ENCODE peak calls at places on chromosome 21, in five cellular contexts. U is fibroblast of lung, B is IMR-90, G is ovary, H is esophagus muscularis mucosa. L is an unnamed sample.

GRCh38 chr21:32562426-32562825 is 22.9 kb downstream of the TCP10L start:
- DNase-seq in U (peak), B (peak), G (peak), H (peak), L (no peak)

GRCh38 chr21:33816148-33816547 is 99.5 kb downstream of the ATP5PO start:
- DNase-seq in U (no peak), B (no peak), G (no peak), H (no peak), L (no peak)

GRCh38 chr21:29164330-29164942 is 34.0 kb downstream of the MAP3K7CL start:
- DNase-seq in U (peak), B (peak), G (no peak), H (no peak), L (no peak)

GRCh38 chr21:26835027-26835713 is 10.0 kb downstream of the ADAMTS1 start:
- DNase-seq in U (peak), B (peak), G (peak), H (no peak), L (no peak)

GRCh38 chr21:19684328-19684727 is 1280.7 kb upstream of the TMPRSS15 start:
- DNase-seq in U (no peak), B (no peak), G (no peak), H (no peak), L (no peak)

GRCh38 chr21:14766241-14766640 is 220.1 kb upstream of the SAMSN1 start:
- DNase-seq in U (no peak), B (no peak), G (no peak), H (no peak), L (no peak)

GRCh38 chr21:43313939-43314405 is 113.0 kb downstream of the SIK1 start:
- DNase-seq in U (no peak), B (no peak), G (no peak), H (no peak), L (no peak)

GRCh38 chr21:34992736-34993135 is 56.4 kb downstream of the RUNX1 start:
- DNase-seq in U (peak), B (peak), G (peak), H (no peak), L (no peak)

GRCh38 chr21:34695434-34695833 is 26.6 kb downstream of the CLIC6 start:
- DNase-seq in U (no peak), B (no peak), G (no peak), H (no peak), L (no peak)

GRCh38 chr21:14737922-14738321 is 191.8 kb upstream of the SAMSN1 start:
- DNase-seq in U (no peak), B (peak), G (no peak), H (no peak), L (no peak)

GRCh38 chr21:27425574-27425973 is 458.7 kb upstream of the ADAMTS5 start:
- DNase-seq in U (peak), B (peak), G (no peak), H (no peak), L (no peak)

GRCh38 chr21:27802816-27803475 is 836.1 kb upstream of the ADAMTS5 start:
- DNase-seq in U (no peak), B (peak), G (no peak), H (no peak), L (no peak)

GRCh38 chr21:43905726-43906455 is 40.9 kb downstream of the AGPAT3 start:
- DNase-seq in U (no peak), B (no peak), G (no peak), H (no peak), L (no peak)

GRCh38 chr21:23960769-23961168 is 1646.5 kb downstream of the MRPL39 start:
- DNase-seq in U (peak), B (no peak), G (no peak), H (no peak), L (no peak)

GRCh38 chr21:14273736-14274538 is 58.0 kb downstream of the RBM11 start:
- DNase-seq in U (no peak), B (no peak), G (no peak), H (no peak), L (no peak)

GRCh38 chr21:26845066-26845749 is at the start of gene ADAMTS1:
- DNase-seq in U (peak), B (peak), G (peak), H (peak), L (peak)

GRCh38 chr21:32705901-32706300 is 21.9 kb downstream of the SYNJ1 start:
- DNase-seq in U (no peak), B (no peak), G (no peak), H (no peak), L (no peak)

GRCh38 chr21:43359081-43359822 is 67.7 kb downstream of the SIK1 start:
- DNase-seq in U (no peak), B (no peak), G (no peak), H (no peak), L (no peak)

GRCh38 chr21:15227919-15228318 is 163.1 kb upstream of the NRIP1 start:
- DNase-seq in U (no peak), B (no peak), G (no peak), H (no peak), L (no peak)

GRCh38 chr21:34526236-34526617 is 14.2 kb upstream of the KCNE1 start:
- DNase-seq in U (no peak), B (no peak), G (no peak), H (no peak), L (no peak)

GRCh38 chr21:18468775-18469174 is 65.2 kb upstream of the TMPRSS15 start:
- DNase-seq in U (no peak), B (no peak), G (no peak), H (no peak), L (no peak)

GRCh38 chr21:34105947-34106541 is 32.7 kb downstream of the MRPS6 start:
- DNase-seq in U (no peak), B (no peak), G (no peak), H (no peak), L (no peak)

GRCh38 chr21:25024639-25025038 is 582.6 kb downstream of the MRPL39 start:
- DNase-seq in U (no peak), B (no peak), G (no peak), H (no peak), L (no peak)

GRCh38 chr21:29343517-29343916 is 44.8 kb downstream of the BACH1 start:
- DNase-seq in U (peak), B (peak), G (no peak), H (no peak), L (no peak)

GRCh38 chr21:33844104-33844889 is 71.3 kb downstream of the ATP5PO start:
- DNase-seq in U (peak), B (no peak), G (no peak), H (no peak), L (peak)

GRCh38 chr21:44260791-44261190 is 906 bp downstream of the DNMT3L start:
- DNase-seq in U (no peak), B (no peak), G (no peak), H (no peak), L (no peak)

GRCh38 chr21:25039461-25040380 is 567.6 kb downstream of the MRPL39 start:
- DNase-seq in U (peak), B (peak), G (no peak), H (no peak), L (no peak)

GRCh38 chr21:25501996-25502665 is 105.2 kb downstream of the MRPL39 start:
- DNase-seq in U (no peak), B (no peak), G (no peak), H (no peak), L (no peak)

GRCh38 chr21:28374881-28375280 is 617.8 kb downstream of the LTN1 start:
- DNase-seq in U (no peak), B (no peak), G (no peak), H (no peak), L (no peak)

GRCh38 chr21:9750341-9751086 is 770.9 kb upstream of the TPTE start:
- DNase-seq in U (no peak), B (no peak), G (no peak), H (peak), L (no peak)

GRCh38 chr21:35696644-35697043 is 363.7 kb downstream of the SETD4 start:
- DNase-seq in U (no peak), B (no peak), G (no peak), H (no peak), L (no peak)

GRCh38 chr21:35606578-35606977 is 453.7 kb downstream of the SETD4 start:
- DNase-seq in U (no peak), B (no peak), G (no peak), H (no peak), L (no peak)

GRCh38 chr21:35503646-35504045 is 454.5 kb upstream of the RUNX1 start:
- DNase-seq in U (peak), B (peak), G (no peak), H (peak), L (no peak)

GRCh38 chr21:26945916-26946315 is 21.0 kb downstream of the ADAMTS5 start:
- DNase-seq in U (peak), B (no peak), G (peak), H (no peak), L (no peak)

GRCh38 chr21:20856926-20857325 is 141.3 kb upstream of the NCAM2 start:
- DNase-seq in U (no peak), B (no peak), G (no peak), H (no peak), L (no peak)

GRCh38 chr21:34693192-34693810 is 24.5 kb downstream of the CLIC6 start:
- DNase-seq in U (peak), B (peak), G (no peak), H (no peak), L (no peak)

GRCh38 chr21:33261635-33262034 is 4.5 kb upstream of the IL10RB start:
- DNase-seq in U (peak), B (peak), G (no peak), H (no peak), L (no peak)

GRCh38 chr21:17491716-17492414 is 21.0 kb upstream of the CXADR start:
- DNase-seq in U (peak), B (peak), G (no peak), H (no peak), L (no peak)

GRCh38 chr21:26106562-26106961 is 64.0 kb downstream of the APP start:
- DNase-seq in U (no peak), B (no peak), G (no peak), H (no peak), L (no peak)

GRCh38 chr21:31181089-31181757 is 142.9 kb upstream of the KRTAP19-8 start:
- DNase-seq in U (no peak), B (no peak), G (no peak), H (no peak), L (no peak)
- TF ChIP-seq CTCF in U (no peak), B (no peak), G (no peak), H (no peak), L (no peak)

GRCh38 chr21:41778974-41779600 is 12.2 kb upstream of the RIPK4 start:
- DNase-seq in U (no peak), B (no peak), G (no peak), H (no peak), L (no peak)
- H3K4me3 ChIP-seq in U (no peak), B (no peak), G (no peak), H (no peak), L (no peak)

GRCh38 chr21:45326834-45327457 is 39.3 kb upstream of the POFUT2 start:
- DNase-seq in U (no peak), B (no peak), G (peak), H (no peak), L (no peak)

GRCh38 chr21:45324430-45325205 is 36.9 kb upstream of the POFUT2 start:
- DNase-seq in U (no peak), B (no peak), G (peak), H (no peak), L (no peak)

GRCh38 chr21:45325206-45326168 is 37.8 kb upstream of the POFUT2 start:
- DNase-seq in U (no peak), B (no peak), G (peak), H (no peak), L (no peak)

GRCh38 chr21:45327458-45328197 is 39.9 kb upstream of the POFUT2 start:
- DNase-seq in U (no peak), B (no peak), G (peak), H (no peak), L (no peak)

GRCh38 chr21:45326169-45326833 is 38.6 kb upstream of the POFUT2 start:
- DNase-seq in U (no peak), B (peak), G (peak), H (no peak), L (no peak)
- H3K27ac ChIP-seq in U (no peak), B (no peak), G (peak), H (peak), L (no peak)

DNA sequence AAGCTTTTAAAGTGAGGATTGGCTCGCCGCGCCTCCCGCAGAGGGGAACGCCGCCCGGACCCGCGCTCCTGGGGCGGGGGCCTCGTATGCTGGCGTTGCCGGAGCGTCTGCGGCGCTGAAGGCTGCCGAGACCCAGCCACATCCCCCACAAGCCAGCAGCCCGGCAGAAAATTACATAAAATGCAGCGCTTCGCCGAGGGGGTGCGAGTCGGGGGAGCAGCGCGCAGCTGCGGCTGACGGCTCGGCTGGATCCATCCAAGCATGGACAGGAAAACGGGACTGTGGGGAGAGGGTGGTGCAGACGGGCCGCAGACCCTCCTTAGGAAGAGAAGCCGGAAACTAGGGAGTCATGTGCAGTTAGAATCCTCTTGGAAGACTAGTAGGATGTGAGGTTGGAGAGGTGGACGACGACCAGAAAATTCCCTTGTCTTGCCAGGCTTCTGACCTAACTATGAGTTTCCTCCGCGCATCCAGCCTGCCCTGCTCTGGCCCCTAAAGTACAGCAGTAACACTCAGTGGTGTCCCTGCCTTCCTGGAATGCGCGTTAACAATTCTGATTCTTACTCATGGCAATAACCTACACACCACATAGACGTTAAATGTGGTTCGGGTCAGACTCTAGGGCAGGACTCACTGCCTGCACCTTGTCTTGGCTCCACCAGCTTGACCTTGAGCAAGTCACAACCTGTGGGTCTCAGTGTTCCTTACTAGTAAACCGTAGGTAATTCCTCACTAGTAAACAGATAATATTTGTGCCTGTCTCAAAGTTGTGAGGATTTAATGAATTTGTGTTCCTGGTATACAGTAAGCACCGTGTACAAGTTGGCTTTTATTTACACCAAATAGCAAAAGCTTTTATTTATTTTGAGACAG is 959 bp upstream of the BRWD1 start:
- DNase-seq in U (peak), B (peak), G (no peak), H (no peak), L (no peak)
- TF ChIP-seq CTCF in U (no peak), B (no peak), G (no peak), H (no peak), L (no peak)

GRCh38 chr21:31011412-31011811 is 26.9 kb downstream of the KRTAP19-8 start:
- DNase-seq in U (no peak), B (no peak), G (no peak), H (no peak), L (no peak)

GRCh38 chr21:31018232-31018631 is 20.0 kb downstream of the KRTAP19-8 start:
- DNase-seq in U (no peak), B (no peak), G (no peak), H (no peak), L (no peak)

GRCh38 chr21:31008355-31008754 is 29.9 kb downstream of the KRTAP19-8 start:
- DNase-seq in U (no peak), B (no peak), G (no peak), H (no peak), L (no peak)

GRCh38 chr21:31012133-31013089 is 25.9 kb downstream of the KRTAP19-8 start:
- DNase-seq in U (no peak), B (no peak), G (no peak), H (no peak), L (no peak)
- H3K4me3 ChIP-seq in U (no peak), B (no peak), G (no peak), H (no peak), L (no peak)

DNA sequence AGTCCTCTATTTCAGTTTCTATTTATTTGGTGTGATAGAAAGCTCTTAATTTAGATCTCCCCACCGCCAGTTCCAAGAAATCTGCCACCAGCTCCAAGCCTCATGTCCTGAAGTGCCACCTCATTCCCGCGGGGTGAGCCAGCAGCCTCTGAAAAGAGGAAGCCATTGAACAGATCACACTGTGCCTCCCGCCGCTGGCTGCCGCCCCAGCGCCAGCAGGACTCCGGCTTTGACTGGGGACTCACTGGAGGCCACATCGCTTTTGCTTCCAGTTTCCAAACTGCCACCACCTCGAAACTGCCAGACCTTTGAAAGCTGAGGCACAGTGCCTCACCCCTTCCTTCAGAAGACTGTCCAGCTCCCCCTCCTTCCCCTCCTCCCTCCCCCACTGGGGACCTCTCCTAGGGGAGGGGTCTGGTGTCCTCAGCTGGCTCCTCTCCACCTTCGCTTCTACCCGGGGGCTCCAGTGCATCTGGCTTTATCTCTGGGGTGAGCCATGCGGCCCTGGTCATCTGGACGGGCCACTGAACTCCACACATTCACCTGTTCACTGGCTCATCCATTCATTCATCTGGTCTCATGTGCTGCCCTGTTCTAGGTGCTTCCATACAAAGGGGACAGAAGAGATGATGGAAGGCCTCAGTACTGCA is 59.0 kb downstream of the VPS26C start:
- DNase-seq in U (peak), B (no peak), G (no peak), H (no peak), L (peak)
- H3K27ac ChIP-seq in U (no peak), B (no peak), G (no peak), H (peak), L (peak)

GRCh38 chr21:45542667-45543370 is 579 bp upstream of the SLC19A1 start:
- DNase-seq in U (no peak), B (no peak), G (peak), H (no peak), L (peak)
- TF ChIP-seq CTCF in U (no peak), B (no peak), G (no peak), H (no peak), L (no peak)